ENCODE peak calls at places on chromosomes 11 and 22, in five cellular contexts. Q is lower leg skin; H is stimulated activated CD4-positive, alpha-beta T cell treated with anti-CD3 and anti-CD28 coated beads, Interleukin-4, amount 100 ng/mL, for 1 hour; M is NCI-H1105; K is A172. I is an unnamed sample.
A peak's percentile ranks its signal among the peaks of the same experiment; 100 is the strongest.

GRCh38 chr22:26095271-26095956 is 73.8 kb upstream of the SEZ6L start:
- DNase-seq in M (no peak), H (no peak), Q (no peak), K (no peak), I (no peak)

GRCh38 chr11:46677169-46677568 is 23.2 kb downstream of the ARHGAP1 start:
- DNase-seq in M (no peak), K (no peak), Q (no peak), H (no peak), I (no peak)

GRCh38 chr11:123393312-123393927 is 36.6 kb upstream of the GRAMD1B start:
- DNase-seq in H (no peak), Q (no peak), M (no peak), K (no peak), I (no peak)

GRCh38 chr22:20542736-20543135 is 35.3 kb downstream of the MED15 start:
- DNase-seq in K (no peak), M (no peak), H (no peak), Q (no peak), I (no peak)

GRCh38 chr22:44542561-44543222 is 44.7 kb upstream of the RTL6 start:
- DNase-seq in K (no peak), H (no peak), M (peak; percentile 60), Q (no peak), I (no peak)

GRCh38 chr22:26922804-26923203 is 265.4 kb downstream of the MIAT start:
- DNase-seq in H (no peak), Q (no peak), M (no peak), K (peak; percentile 0), I (no peak)

GRCh38 chr11:30960387-30960992 is 374.3 kb upstream of the MPPED2 start:
- DNase-seq in M (peak; percentile 66), H (no peak), K (peak; percentile 53), Q (no peak), I (no peak)

GRCh38 chr11:72102162-72102561 is 935 bp downstream of the LAMTOR1 start:
- DNase-seq in H (no peak), Q (no peak), K (no peak), M (no peak), I (no peak)

GRCh38 chr22:46726066-46726985 is 11.7 kb downstream of the CERK start:
- DNase-seq in H (no peak), Q (no peak), M (no peak), K (no peak), I (no peak)

GRCh38 chr11:11661356-11662040 is 39.7 kb upstream of the GALNT18 start:
- DNase-seq in H (no peak), K (no peak), M (no peak), Q (no peak), I (no peak)

GRCh38 chr11:94884322-94884721 is 89.0 kb downstream of the CWC15 start:
- DNase-seq in K (no peak), Q (no peak), H (no peak), M (no peak), I (no peak)

GRCh38 chr22:49823289-49824045 is 4.2 kb downstream of the BRD1 start:
- DNase-seq in M (no peak), H (no peak), Q (no peak), K (no peak), I (no peak)

GRCh38 chr22:48596111-48596860 is 1231.4 kb downstream of the BRD1 start:
- DNase-seq in Q (no peak), K (no peak), H (no peak), M (no peak), I (no peak)

I was measured in uterus.